ENCODE peak calls at places on chromosomes 5 and 9, in four cellular contexts. U, B, O and J are unnamed samples.

GRCh38 chr9:114114364-114114763 is 15.3 kb upstream of the KIF12 start:
- DNase-seq in U (no peak), O (no peak), B (no peak), J (no peak)

GRCh38 chr9:132694144-132694543 is 23.9 kb downstream of the GTF3C4 start:
- DNase-seq in O (no peak), B (no peak), U (no peak), J (peak)

GRCh38 chr9:99027414-99027813 is 77.5 kb upstream of the TGFBR1 start:
- DNase-seq in U (no peak), O (no peak), B (no peak), J (no peak)

GRCh38 chr9:99000480-99001395 is 57.0 kb downstream of the COL15A1 start:
- DNase-seq in U (peak), O (peak), B (peak), J (peak)

GRCh38 chr5:174790906-174791305 is 66.5 kb downstream of the MSX2 start:
- DNase-seq in B (no peak), O (no peak), U (no peak), J (no peak)

GRCh38 chr9:84839538-84839937 is 170.0 kb downstream of the NTRK2 start:
- DNase-seq in B (no peak), U (peak), O (no peak), J (no peak)

GRCh38 chr9:129202613-129203555 is 24.8 kb upstream of the IER5L start:
- DNase-seq in U (peak), O (peak), B (peak), J (peak)

GRCh38 chr5:143922718-143923117 is 110.8 kb downstream of the HMHB1 start:
- DNase-seq in B (no peak), O (no peak), U (no peak), J (no peak)

GRCh38 chr5:91957671-91958070 is 574.6 kb upstream of the ARRDC3 start:
- DNase-seq in O (no peak), B (no peak), U (no peak), J (no peak)

GRCh38 chr5:140351609-140352334 is 5.4 kb upstream of the HBEGF start:
- DNase-seq in B (peak), O (peak), U (peak), J (peak)

GRCh38 chr5:87434461-87434860 is 21.7 kb upstream of the CCNH start:
- DNase-seq in O (no peak), B (no peak), U (no peak), J (no peak)